ENCODE peak calls at places on chromosomes 1 and 21, in four cellular contexts. C, I, A and Q are unnamed samples.

GRCh38 chr1:89361681-89362080 is 2.2 kb upstream of the GBP6 start:
- DNase-seq in C (peak), I (no peak), A (no peak), Q (no peak)

GRCh38 chr1:192831706-192832355 is 23.0 kb downstream of the RGS2 start:
- DNase-seq in C (no peak), I (no peak), A (no peak), Q (no peak)

GRCh38 chr1:12456979-12457378 is 161.0 kb downstream of the DHRS3 start:
- DNase-seq in C (no peak), I (no peak), A (no peak), Q (no peak)

GRCh38 chr1:119139857-119140176 is 636 bp downstream of the WARS2 start:
- DNase-seq in C (no peak), I (peak), A (no peak), Q (no peak)

GRCh38 chr1:174789399-174789798 is 210.3 kb upstream of the CACYBP start:
- DNase-seq in C (no peak), I (no peak), A (no peak), Q (no peak)

GRCh38 chr1:33378976-33379375 is 51.9 kb downstream of the PHC2 start:
- DNase-seq in C (no peak), I (no peak), A (no peak), Q (no peak)

GRCh38 chr1:221045842-221046831 is 166.9 kb downstream of the HLX start:
- DNase-seq in C (no peak), I (no peak), A (no peak), Q (no peak)

GRCh38 chr1:19390901-19391595 is 78.9 kb downstream of the SLC66A1 start:
- DNase-seq in C (peak), I (peak), A (no peak), Q (peak)

GRCh38 chr1:35637401-35637809 is 3.9 kb downstream of the PSMB2 start:
- DNase-seq in C (no peak), I (no peak), A (peak), Q (no peak)

GRCh38 chr1:231806623-231807470 is 180.3 kb downstream of the DISC1 start:
- DNase-seq in C (peak), I (peak), A (peak), Q (peak)

GRCh38 chr1:157470276-157470675 is 82.0 kb downstream of the FCRL5 start:
- DNase-seq in C (no peak), I (no peak), A (no peak), Q (no peak)

GRCh38 chr1:44549491-44549890 is 124.8 kb downstream of the TMEM53 start:
- DNase-seq in C (no peak), I (no peak), A (no peak), Q (no peak)

GRCh38 chr1:208652300-208653160 is 408.3 kb upstream of the PLXNA2 start:
- DNase-seq in C (peak), I (peak), A (peak), Q (peak)

GRCh38 chr1:215475719-215476525 is 91.2 kb upstream of the KCTD3 start:
- DNase-seq in C (no peak), I (no peak), A (no peak), Q (no peak)

GRCh38 chr1:30534551-30534940 is 188.8 kb downstream of the MATN1 start:
- DNase-seq in C (no peak), I (no peak), A (no peak), Q (no peak)

DNA sequence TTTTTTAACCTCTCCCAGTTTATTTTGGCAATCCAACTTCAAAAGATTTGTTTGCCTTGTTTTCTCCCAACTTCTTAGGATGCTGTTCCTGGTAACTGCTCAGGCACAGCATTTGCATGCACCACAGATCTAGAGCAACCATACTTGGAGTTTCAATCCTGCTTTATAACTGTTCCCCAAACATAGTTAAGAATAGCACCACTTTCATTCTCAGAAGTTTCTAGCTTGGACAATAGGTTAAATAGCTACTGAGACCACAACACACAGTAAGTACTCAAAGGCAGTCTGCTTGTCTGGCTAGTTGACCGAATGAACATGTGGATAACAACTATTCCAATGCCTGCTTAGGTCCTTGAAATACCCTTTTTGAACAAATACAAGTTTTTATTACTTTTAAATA is 76.8 kb downstream of the FOXJ3 start:
- DNase-seq in C (no peak), I (no peak), A (no peak), Q (no peak)
- TF ChIP-seq HMGXB4 in C (no peak), I (no peak), A (no peak), Q (no peak)

DNA sequence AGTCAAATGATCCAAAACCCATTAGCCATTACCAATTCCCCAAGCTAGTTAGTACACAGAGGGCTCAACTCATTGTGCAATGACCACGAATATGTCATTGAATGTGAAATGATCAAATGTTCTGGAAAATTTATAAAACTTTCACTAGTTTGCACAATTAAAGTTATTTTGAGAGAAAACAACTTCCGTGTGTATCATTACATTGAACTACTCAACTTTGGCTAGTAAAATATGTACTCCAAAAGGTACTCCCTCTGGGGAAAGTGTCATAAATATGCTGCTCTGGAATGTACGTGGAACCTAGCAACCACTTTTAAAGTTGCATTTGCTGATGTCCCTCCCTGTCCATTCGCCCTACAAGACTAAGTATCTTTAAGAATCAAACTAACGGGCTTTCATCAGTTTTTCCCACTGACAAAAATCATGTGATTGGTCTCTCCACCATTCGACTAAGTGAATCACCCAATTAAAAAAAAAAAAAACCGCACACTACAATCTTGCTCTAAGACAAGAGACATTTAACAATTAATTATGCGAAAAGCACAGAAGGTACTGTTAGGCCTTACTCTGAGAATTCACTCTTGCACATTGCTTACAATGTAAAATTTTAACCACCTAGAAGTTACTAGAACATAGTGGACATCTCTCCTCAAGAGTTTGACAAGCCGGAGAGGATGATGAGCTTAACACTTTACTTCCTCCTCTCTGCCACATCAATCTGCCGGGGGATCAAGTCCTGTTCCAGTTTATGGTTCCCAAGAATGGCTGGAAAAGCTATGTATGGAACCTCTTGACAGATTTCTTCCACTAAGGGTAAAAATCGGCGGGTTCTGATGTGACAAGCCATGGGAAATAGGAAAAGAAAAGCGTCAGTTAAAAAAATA is 1.1 kb downstream of the ACBD3 start:
- DNase-seq in C (no peak), I (no peak), A (no peak), Q (no peak)
- TF ChIP-seq HMGXB4 in C (no peak), I (no peak), A (no peak), Q (no peak)

GRCh38 chr1:103190746-103191145 is 82.4 kb upstream of the COL11A1 start:
- DNase-seq in C (no peak), I (no peak), A (no peak), Q (no peak)

GRCh38 chr1:103194060-103194459 is 85.7 kb upstream of the COL11A1 start:
- DNase-seq in C (no peak), I (no peak), A (no peak), Q (no peak)

GRCh38 chr1:103187673-103188072 is 79.4 kb upstream of the COL11A1 start:
- DNase-seq in C (no peak), I (no peak), A (no peak), Q (no peak)

GRCh38 chr1:103197266-103197665 is 88.9 kb upstream of the COL11A1 start:
- DNase-seq in C (no peak), I (no peak), A (no peak), Q (no peak)

DNA sequence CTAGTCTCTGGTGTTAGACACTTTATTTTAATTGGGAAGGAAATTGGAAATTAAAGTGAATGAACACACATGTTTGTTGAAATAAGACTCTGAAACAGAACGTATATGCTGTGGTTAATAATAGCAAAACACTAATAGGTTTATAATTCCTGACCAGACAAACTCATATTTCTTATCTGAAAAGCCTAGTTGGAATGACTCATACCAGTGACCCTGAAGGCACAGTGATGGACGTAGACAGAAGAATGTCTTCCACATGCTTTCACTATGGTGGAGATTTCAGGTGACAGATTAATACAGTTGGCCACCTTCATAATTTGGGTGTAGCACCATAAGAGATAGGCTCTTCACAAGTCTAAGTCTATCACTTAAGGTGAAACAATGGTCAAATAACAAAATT is 83.0 kb upstream of the COL11A1 start:
- DNase-seq in C (no peak), I (no peak), A (no peak), Q (no peak)
- TF ChIP-seq HMGXB4 in C (no peak), I (no peak), A (no peak), Q (no peak)

DNA sequence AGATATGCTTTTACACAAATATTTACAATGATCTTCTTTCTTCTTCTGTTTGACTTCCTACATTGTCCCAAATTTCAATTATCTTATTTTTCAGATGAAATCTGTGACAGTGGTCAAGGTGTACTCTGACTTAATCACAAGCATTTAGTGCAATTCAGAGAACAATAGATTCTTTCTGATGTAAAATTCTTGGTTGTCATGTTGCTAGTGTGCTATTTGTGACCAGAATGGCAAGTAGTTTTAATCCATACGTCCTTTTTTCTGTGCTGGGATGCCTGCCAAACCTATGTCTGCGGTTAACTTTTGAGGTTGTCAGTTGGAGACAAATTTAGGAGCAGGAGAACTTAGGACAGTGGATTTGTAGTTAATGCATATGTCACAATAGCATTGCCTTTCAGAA is 30.9 kb downstream of the NCAM2 start:
- DNase-seq in C (no peak), I (no peak), A (no peak), Q (no peak)
- TF ChIP-seq HMGXB4 in C (no peak), I (no peak), A (no peak), Q (no peak)

GRCh38 chr1:185969028-185969427 is 234.8 kb downstream of the HMCN1 start:
- DNase-seq in C (no peak), I (no peak), A (no peak), Q (no peak)
- TF ChIP-seq HMGXB4 in C (no peak), I (no peak), A (no peak), Q (no peak)

GRCh38 chr1:43258370-43258769 is 11.4 kb upstream of the TMEM125 start:
- DNase-seq in C (no peak), I (no peak), A (no peak), Q (no peak)
- TF ChIP-seq HMGXB4 in C (no peak), I (no peak), A (no peak), Q (no peak)

DNA sequence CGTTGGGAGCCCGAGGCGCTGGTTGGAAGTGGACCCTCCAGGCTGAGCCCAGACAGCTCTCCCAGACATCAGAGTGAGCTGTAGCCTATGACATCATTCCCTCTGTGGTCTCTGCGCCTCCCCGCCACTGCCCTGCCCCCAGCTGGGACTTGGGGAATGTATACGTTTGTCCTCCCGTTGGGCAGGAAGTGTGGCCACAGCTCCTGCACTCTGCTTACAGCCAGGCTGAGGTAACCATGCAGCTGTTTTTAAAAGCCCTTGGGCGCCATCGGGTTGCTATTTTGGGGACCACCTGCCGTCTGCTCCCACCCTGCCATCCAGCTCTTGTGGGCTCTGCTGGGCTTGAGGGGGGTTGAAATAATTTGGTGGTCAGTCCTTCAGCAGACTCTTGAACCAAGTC is 7.8 kb downstream of the VASH2 start:
- DNase-seq in C (no peak), I (no peak), A (no peak), Q (no peak)
- TF ChIP-seq HMGXB4 in C (no peak), I (no peak), A (no peak), Q (no peak)

GRCh38 chr1:51423098-51423821 is 92.9 kb upstream of the TTC39A start:
- DNase-seq in C (no peak), I (no peak), A (no peak), Q (no peak)

GRCh38 chr1:51422367-51423097 is 92.2 kb upstream of the TTC39A start:
- DNase-seq in C (no peak), I (no peak), A (no peak), Q (no peak)

GRCh38 chr1:51420867-51421627 is 90.7 kb upstream of the TTC39A start:
- DNase-seq in C (no peak), I (no peak), A (no peak), Q (no peak)

GRCh38 chr1:51425273-51425672 is 93.8 kb downstream of the EPS15 start:
- DNase-seq in C (no peak), I (no peak), A (no peak), Q (no peak)

DNA sequence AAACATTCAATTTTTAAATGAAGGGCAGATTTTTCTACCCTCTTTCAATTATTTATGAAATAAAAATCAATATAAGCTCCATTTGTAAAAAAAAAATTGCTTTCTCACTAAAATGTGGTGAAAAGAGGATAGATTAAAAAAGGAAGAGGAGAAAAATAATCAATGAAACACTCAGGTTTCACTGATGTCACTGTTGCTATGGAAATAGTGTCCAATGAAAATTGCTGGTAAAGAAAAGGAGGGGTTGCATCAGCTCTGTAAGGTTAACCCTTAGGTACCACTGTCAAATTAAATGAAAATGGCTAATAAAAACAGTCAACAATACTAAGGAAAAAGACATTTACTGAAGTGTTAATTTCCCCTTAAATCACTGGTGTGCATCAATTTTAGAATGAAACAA is 91.6 kb upstream of the TTC39A start:
- DNase-seq in C (no peak), I (peak), A (peak), Q (peak)
- TF ChIP-seq HMGXB4 in C (no peak), I (no peak), A (no peak), Q (no peak)